ENCODE peak calls at places on chromosomes 13 and 19, in five cellular contexts. Q is GM23248, S is heart right ventricle, E is psoas muscle, H is esophagus squamous epithelium. J is an unnamed sample.

GRCh38 chr13:71515639-71516038 is 351.4 kb downstream of the DACH1 start:
- DNase-seq in Q (no peak), S (no peak), E (no peak), H (no peak), J (no peak)

GRCh38 chr13:94824601-94825000 is 112.3 kb upstream of the SOX21 start:
- DNase-seq in Q (no peak), S (no peak), E (no peak), H (no peak), J (no peak)

GRCh38 chr19:14670408-14670807 is 4.2 kb downstream of the ADGRE3 start:
- DNase-seq in Q (no peak), S (no peak), E (no peak), H (no peak), J (no peak)

GRCh38 chr19:28948531-28948930 is 264.4 kb downstream of the UQCRFS1 start:
- DNase-seq in Q (peak), S (no peak), E (no peak), H (no peak), J (no peak)

GRCh38 chr13:113066142-113066455 is 39.5 kb upstream of the F7 start:
- DNase-seq in Q (no peak), S (no peak), E (peak), H (no peak), J (no peak)

GRCh38 chr13:32362574-32362973 is 47.3 kb downstream of the BRCA2 start:
- DNase-seq in Q (no peak), S (no peak), E (no peak), H (no peak), J (no peak)

GRCh38 chr13:35283856-35284255 is 192.6 kb downstream of the MAB21L1 start:
- DNase-seq in Q (peak), S (no peak), E (no peak), H (no peak), J (peak)

GRCh38 chr13:64930636-64931035 is 2299.5 kb downstream of the PCDH9 start:
- DNase-seq in Q (no peak), S (no peak), E (no peak), H (no peak), J (no peak)

GRCh38 chr13:105047676-105048295 is 1487.7 kb downstream of the EFNB2 start:
- DNase-seq in Q (no peak), S (no peak), E (no peak), H (no peak), J (no peak)

GRCh38 chr19:32342695-32343094 is 2.7 kb upstream of the ZNF507 start:
- DNase-seq in Q (no peak), S (no peak), E (no peak), H (no peak), J (no peak)

GRCh38 chr13:84455143-84455905 is 573.0 kb upstream of the SLITRK1 start:
- DNase-seq in Q (no peak), S (no peak), E (no peak), H (no peak), J (no peak)

GRCh38 chr13:23350009-23350408 is 83.5 kb downstream of the SACS start:
- DNase-seq in Q (peak), S (no peak), E (no peak), H (no peak), J (no peak)

GRCh38 chr13:95087746-95088305 is 213.4 kb downstream of the ABCC4 start:
- DNase-seq in Q (peak), S (no peak), E (no peak), H (no peak), J (no peak)

GRCh38 chr19:40578442-40578908 is 1.8 kb downstream of the SHKBP1 start:
- DNase-seq in Q (peak), S (peak), E (no peak), H (no peak), J (no peak)

GRCh38 chr13:45512148-45512498 is 47.4 kb downstream of the COG3 start:
- DNase-seq in Q (peak), S (no peak), E (no peak), H (no peak), J (no peak)

GRCh38 chr13:76016799-76017198 is 380.7 kb downstream of the LMO7 start:
- DNase-seq in Q (peak), S (no peak), E (no peak), H (no peak), J (peak)

GRCh38 chr19:3942790-3943409 is 10.0 kb downstream of the NMRK2 start:
- DNase-seq in Q (peak), S (peak), E (peak), H (no peak), J (no peak)

DNA sequence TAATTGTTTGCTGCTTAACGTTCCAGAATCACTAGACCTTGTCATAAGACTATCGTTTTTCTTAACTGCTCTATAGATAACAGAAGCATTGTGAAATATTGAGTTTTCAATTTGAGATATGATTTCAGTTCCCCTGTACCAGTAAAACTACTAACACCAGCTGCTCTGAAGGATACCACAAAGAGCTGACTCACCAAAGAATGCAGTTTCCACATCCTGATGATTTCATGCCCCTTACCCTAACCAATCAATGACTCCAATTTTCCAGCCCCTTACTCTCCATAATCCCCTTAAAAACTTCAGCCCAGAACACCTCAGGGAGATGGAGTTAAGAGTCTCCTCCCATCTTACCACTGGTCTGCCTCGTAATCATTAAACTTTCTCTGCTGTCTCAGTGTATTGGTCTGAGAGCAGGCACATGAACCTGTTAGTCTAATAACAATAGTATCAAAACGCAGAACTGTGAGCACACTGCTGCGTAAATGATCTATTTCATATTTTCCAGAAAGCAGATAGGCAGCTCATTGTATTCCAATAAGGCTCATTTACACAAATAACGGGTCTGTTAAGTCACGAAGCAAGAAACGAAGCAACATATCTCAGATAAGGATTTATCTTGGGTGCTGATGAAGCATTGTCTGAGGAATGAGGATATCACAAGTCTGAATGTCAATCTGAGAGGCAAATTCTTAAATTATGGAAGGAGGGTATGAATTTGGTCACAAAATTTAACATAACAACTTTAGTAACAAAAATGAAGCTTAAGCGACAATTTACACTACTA is 14.1 kb upstream of the CCNA1 start:
- DNase-seq in Q (peak), S (no peak), E (no peak), H (no peak), J (no peak)
- H3K4me3 ChIP-seq in Q (peak), S (no peak), E (no peak), H (no peak), J (no peak)

GRCh38 chr19:53978975-53979801 is 12.2 kb upstream of the CACNG6 start:
- DNase-seq in Q (no peak), S (no peak), E (no peak), H (no peak), J (no peak)
- H3K4me3 ChIP-seq in Q (peak), S (peak), E (peak), H (peak), J (no peak)

DNA sequence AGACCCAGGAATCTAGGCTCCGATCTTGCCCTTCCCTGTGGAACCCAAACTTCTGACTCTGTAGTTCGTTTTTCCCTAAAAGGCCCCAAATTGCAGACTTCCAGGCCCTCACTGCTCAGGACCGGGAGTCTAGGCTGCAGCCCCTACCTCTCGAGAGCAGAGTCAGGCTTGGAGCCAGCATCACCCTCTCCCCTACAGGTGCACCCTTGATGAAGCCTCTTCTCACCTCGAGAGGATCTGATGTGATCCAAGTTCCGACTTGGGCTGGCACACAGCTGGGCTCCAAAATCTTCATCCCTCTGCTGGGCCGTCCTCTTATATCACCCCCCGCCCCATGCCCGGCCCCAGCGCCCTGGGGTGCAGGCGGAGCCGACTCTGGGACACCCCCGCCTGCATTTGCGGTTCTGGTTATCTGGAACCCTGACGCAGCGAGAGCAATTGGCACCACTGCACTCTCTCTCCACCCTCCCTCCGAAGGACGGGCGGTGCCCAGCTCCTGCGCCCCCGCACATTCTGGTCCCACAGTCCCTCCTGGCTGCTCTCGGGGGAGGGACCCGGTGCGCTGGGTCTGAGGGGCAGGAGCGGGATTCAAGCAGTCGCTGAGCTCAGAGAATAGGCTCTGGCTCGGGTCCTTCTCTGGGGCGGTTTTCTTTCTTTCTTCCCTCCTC is at the start of gene KLK7:
- DNase-seq in Q (no peak), S (no peak), E (no peak), H (no peak), J (no peak)
- H3K4me3 ChIP-seq in Q (no peak), S (no peak), E (no peak), H (peak), J (no peak)

GRCh38 chr19:56837892-56838679 is 2.4 kb downstream of the PEG3 start:
- DNase-seq in Q (peak), S (peak), E (peak), H (no peak), J (peak)

GRCh38 chr19:56839665-56840451 is 668 bp downstream of the PEG3 start:
- DNase-seq in Q (no peak), S (peak), E (peak), H (peak), J (no peak)

GRCh38 chr19:56838680-56838929 is 1.9 kb downstream of the PEG3 start:
- DNase-seq in Q (no peak), S (no peak), E (no peak), H (no peak), J (no peak)

GRCh38 chr19:56840452-56841193 is at the start of the genes PEG3 and ZIM2:
- DNase-seq in Q (peak), S (peak), E (peak), H (no peak), J (no peak)

DNA sequence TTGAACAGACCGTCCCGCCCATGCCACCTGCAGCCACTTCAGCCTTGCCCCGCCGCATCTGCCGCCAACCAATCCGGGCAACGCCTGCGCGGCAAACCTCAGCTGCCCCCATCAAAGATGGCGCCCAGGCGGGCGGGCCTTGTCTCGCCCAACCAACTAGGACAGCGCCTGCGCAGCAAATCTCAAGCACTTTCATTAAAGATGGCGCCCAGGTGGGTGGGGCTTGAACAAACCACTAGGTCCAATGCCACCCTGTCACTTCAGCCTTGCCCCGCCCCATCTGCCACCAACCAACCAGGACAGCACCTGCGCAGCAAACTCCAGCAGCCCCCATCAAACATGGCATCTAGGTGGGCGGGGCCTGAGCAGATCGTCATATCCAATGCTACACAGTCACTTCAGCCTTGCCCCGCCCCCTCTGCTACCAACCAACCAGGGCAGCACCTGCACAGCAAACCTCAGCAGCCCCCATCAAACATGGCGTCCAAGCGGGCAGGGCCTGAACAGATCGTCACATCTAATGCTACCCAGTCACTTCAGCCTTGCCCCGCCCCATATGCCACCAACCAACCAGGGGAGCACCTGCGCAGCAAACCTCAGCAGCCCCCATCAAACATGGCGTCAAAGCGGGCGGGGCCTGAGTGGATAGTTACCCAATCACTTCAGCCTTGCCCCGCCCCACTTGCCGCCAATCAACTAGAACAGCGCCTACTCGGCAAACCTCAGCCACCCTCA is 1.4 kb downstream of the PEG3 start:
- DNase-seq in Q (peak), S (peak), E (peak), H (peak), J (peak)
- H3K4me3 ChIP-seq in Q (peak), S (peak), E (peak), H (peak), J (peak)

GRCh38 chr19:47483200-47483599 is 819 bp downstream of the KPTN start:
- DNase-seq in Q (no peak), S (no peak), E (peak), H (no peak), J (no peak)
- H3K4me3 ChIP-seq in Q (peak), S (no peak), E (peak), H (peak), J (peak)

GRCh38 chr13:48404952-48405351 is 8.0 kb downstream of the LPAR6 start:
- DNase-seq in Q (peak), S (no peak), E (no peak), H (no peak), J (no peak)
- H3K4me3 ChIP-seq in Q (peak), S (no peak), E (peak), H (no peak), J (no peak)

DNA sequence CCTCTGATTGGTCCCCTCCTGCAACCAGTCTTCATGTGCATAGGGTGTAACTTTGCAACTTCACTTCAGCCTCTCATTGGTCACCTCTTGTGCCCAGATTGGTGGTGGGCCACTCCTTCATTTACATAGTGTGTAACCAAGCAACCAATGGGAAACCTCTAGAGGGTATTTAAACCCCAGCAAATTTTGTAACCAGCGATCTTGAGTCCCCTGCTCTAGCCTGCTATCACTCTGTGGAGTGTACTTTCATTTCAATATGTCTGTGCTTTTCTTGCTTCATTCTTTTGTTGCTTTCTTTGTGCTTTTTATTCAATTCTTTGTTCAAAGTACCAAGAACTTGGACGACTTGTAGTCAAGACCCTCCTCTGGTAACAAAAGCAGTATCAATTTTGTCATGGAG is 1336.9 kb upstream of the SPRY2 start:
- DNase-seq in Q (no peak), S (no peak), E (no peak), H (no peak), J (no peak)
- H3K4me3 ChIP-seq in Q (no peak), S (no peak), E (no peak), H (no peak), J (no peak)

DNA sequence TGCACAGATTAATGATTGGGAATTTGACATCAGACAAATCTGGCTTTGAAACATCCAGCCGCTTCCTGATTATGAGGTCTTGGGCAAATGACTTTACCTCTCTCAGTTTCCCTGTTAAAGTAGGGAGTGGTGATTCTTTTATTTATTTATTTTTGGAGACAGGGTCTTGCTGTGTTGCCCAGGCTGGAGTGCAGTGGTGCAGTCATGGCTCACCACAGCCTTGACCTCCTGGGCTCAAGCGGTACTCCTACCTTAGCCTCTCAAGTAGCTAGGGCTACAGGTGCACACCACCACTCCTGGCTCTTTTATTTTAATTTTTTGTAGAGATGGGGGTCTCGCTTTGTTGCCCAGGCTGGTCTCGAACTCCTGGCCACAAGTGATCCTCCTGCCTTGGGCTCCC is 2.7 kb downstream of the PSMD8 start:
- DNase-seq in Q (no peak), S (no peak), E (no peak), H (no peak), J (no peak)
- H3K4me3 ChIP-seq in Q (no peak), S (no peak), E (peak), H (no peak), J (no peak)